ENCODE peak calls at places on chromosome 5, in four cellular contexts. C is CD8-positive, alpha-beta memory T cell; H is right atrium auricular region; L is IMR-90. G is an unnamed sample.
A peak's percentile ranks its signal among the peaks of the same experiment; 100 is the strongest.

GRCh38 chr5:168339151-168340140 is 48.0 kb downstream of the WWC1 start:
- DNase-seq in H (no peak), L (no peak), C (no peak), G (no peak)

GRCh38 chr5:147417133-147417813 is 92.6 kb downstream of the DPYSL3 start:
- DNase-seq in H (peak; percentile 84), L (peak; percentile 77), C (no peak), G (no peak)

GRCh38 chr5:16492398-16493175 is 27.0 kb upstream of the ZNF622 start:
- DNase-seq in L (peak; percentile 58), H (no peak), C (no peak), G (no peak)

GRCh38 chr5:123261752-123262151 is 161.5 kb downstream of the CEP120 start:
- DNase-seq in L (peak; percentile 52), H (no peak), C (no peak), G (no peak)

GRCh38 chr5:10668697-10669096 is 92.3 kb downstream of the DAP start:
- DNase-seq in L (peak; percentile 23), C (no peak), H (no peak), G (no peak)

GRCh38 chr5:102922111-102922510 is 167.0 kb downstream of the PAM start:
- DNase-seq in H (no peak), L (no peak), C (no peak), G (no peak)

GRCh38 chr5:72651109-72651508 is 143.9 kb upstream of the ZNF366 start:
- DNase-seq in H (no peak), C (no peak), L (no peak), G (no peak)

GRCh38 chr5:76607353-76607871 is 15.8 kb downstream of the F2RL2 start:
- DNase-seq in L (peak; percentile 52), C (no peak), H (no peak), G (no peak)

GRCh38 chr5:169974121-169974770 is 6.0 kb downstream of the INSYN2B start:
- DNase-seq in L (peak; percentile 66), H (no peak), C (no peak), G (no peak)

GRCh38 chr5:423626-424258 is 19.2 kb upstream of the EXOC3 start:
- DNase-seq in C (no peak), L (no peak), H (no peak), G (no peak)

GRCh38 chr5:110413856-110414255 is 312.6 kb downstream of the TMEM232 start:
- DNase-seq in L (no peak), H (no peak), C (no peak), G (no peak)

GRCh38 chr5:176816043-176816745 is 5.8 kb downstream of the UNC5A start:
- DNase-seq in L (no peak), H (no peak), C (no peak), G (no peak)

GRCh38 chr5:142479854-142480253 is 155.0 kb upstream of the SPRY4 start:
- DNase-seq in L (no peak), H (no peak), C (no peak), G (no peak)

GRCh38 chr5:137760294-137761019 is 6.3 kb upstream of the HNRNPA0 start:
- DNase-seq in H (no peak), L (no peak), C (no peak), G (no peak)

GRCh38 chr5:135373747-135374515 is 25.1 kb downstream of the MACROH2A1 start:
- DNase-seq in H (no peak), L (no peak), C (no peak), G (no peak)

GRCh38 chr5:95848701-95849100 is 26.2 kb upstream of the GLRX start:
- DNase-seq in L (peak; percentile 73), C (no peak), H (peak; percentile 21), G (no peak)

GRCh38 chr5:41925555-41925946 is 470 bp downstream of the FBXO4 start:
- DNase-seq in C (peak; percentile 45), L (peak; percentile 24), H (peak; percentile 67), G (no peak)

GRCh38 chr5:27906481-27906880 is 868.1 kb upstream of the CDH9 start:
- DNase-seq in L (no peak), C (no peak), H (no peak), G (no peak)

GRCh38 chr5:139282195-139282557 is 11.4 kb upstream of the MATR3 start:
- DNase-seq in L (peak; percentile 55), C (no peak), H (no peak), G (no peak)

GRCh38 chr5:55993628-55994501 is 898 bp downstream of the IL6ST start:
- DNase-seq in H (no peak), L (no peak), C (no peak), G (no peak)

GRCh38 chr5:95244479-95244878 is 40.4 kb downstream of the MCTP1 start:
- DNase-seq in H (no peak), C (no peak), L (no peak), G (no peak)

GRCh38 chr5:115147052-115147451 is 22.7 kb downstream of the TRIM36 start:
- DNase-seq in H (no peak), C (no peak), L (no peak), G (no peak)

GRCh38 chr5:63959177-63959982 is 2.9 kb downstream of the HTR1A start:
- DNase-seq in C (no peak), L (no peak), H (no peak), G (no peak)

GRCh38 chr5:15584528-15584927 is 84.5 kb downstream of the FBXL7 start:
- DNase-seq in L (no peak), C (no peak), H (no peak), G (no peak)

GRCh38 chr5:29263836-29264235 is 1929.7 kb upstream of the CDH6 start:
- DNase-seq in H (no peak), C (no peak), L (no peak), G (no peak)

GRCh38 chr5:111743993-111744392 is 13.0 kb downstream of the NREP start:
- DNase-seq in L (peak; percentile 44), H (no peak), C (no peak), G (no peak)

GRCh38 chr5:147578228-147579024 is 68.6 kb upstream of the DPYSL3 start:
- DNase-seq in H (no peak), L (peak; percentile 72), C (no peak), G (no peak)

GRCh38 chr5:139658928-139659667 is 10.9 kb downstream of the CXXC5 start:
- DNase-seq in C (no peak), L (peak; percentile 77), H (peak; percentile 86), G (no peak)

GRCh38 chr5:180658774-180659564 is 9.6 kb upstream of the FLT4 start:
- DNase-seq in L (no peak), C (peak; percentile 32), H (no peak), G (no peak)

GRCh38 chr5:173089581-173089980 is 33.4 kb downstream of the CREBRF start:
- DNase-seq in H (no peak), L (no peak), C (no peak), G (no peak)

GRCh38 chr5:139668064-139668880 is 20.1 kb downstream of the CXXC5 start:
- DNase-seq in L (no peak), C (peak; percentile 73), H (no peak), G (no peak)

GRCh38 chr5:119171686-119172085 is 100.8 kb downstream of the DMXL1 start:
- DNase-seq in C (no peak), L (no peak), H (no peak), G (no peak)

GRCh38 chr5:53323511-53323910 is 156.9 kb upstream of the FST start:
- DNase-seq in C (no peak), L (no peak), H (no peak), G (no peak)

GRCh38 chr5:36530249-36530648 is 76.2 kb upstream of the SLC1A3 start:
- DNase-seq in H (no peak), C (no peak), L (no peak), G (no peak)

GRCh38 chr5:34541067-34541466 is 115.1 kb upstream of the RAI14 start:
- DNase-seq in H (no peak), L (no peak), C (no peak), G (no peak)
- H3K9me3 ChIP-seq in H (no peaks in the 10 kb centered on the region), L (peaks cover 8% of the 10 kb centered on the region), C (no peaks in the 10 kb centered on the region), G (no peaks in the 10 kb centered on the region)

GRCh38 chr5:3594514-3595101 is 1.0 kb upstream of the IRX1 start:
- DNase-seq in C (no peak), L (no peak), H (no peak), G (no peak)

GRCh38 chr5:3593771-3594513 is 1.7 kb upstream of the IRX1 start:
- DNase-seq in C (no peak), L (no peak), H (no peak), G (no peak)

GRCh38 chr5:3596261-3596825 is 711 bp downstream of the IRX1 start:
- DNase-seq in L (no peak), C (no peak), H (no peak), G (no peak)

GRCh38 chr5:3597002-3597726 is 1.5 kb downstream of the IRX1 start:
- DNase-seq in L (no peak), H (no peak), C (no peak), G (no peak)

GRCh38 chr5:3595102-3595961 is at the start of gene IRX1:
- DNase-seq in L (no peak), C (no peak), H (no peak), G (no peak)
- H3K9me3 ChIP-seq in L (no peaks in the 10 kb centered on the region), C (no peaks in the 10 kb centered on the region), H (no peaks in the 10 kb centered on the region), G (no peaks in the 10 kb centered on the region)

DNA sequence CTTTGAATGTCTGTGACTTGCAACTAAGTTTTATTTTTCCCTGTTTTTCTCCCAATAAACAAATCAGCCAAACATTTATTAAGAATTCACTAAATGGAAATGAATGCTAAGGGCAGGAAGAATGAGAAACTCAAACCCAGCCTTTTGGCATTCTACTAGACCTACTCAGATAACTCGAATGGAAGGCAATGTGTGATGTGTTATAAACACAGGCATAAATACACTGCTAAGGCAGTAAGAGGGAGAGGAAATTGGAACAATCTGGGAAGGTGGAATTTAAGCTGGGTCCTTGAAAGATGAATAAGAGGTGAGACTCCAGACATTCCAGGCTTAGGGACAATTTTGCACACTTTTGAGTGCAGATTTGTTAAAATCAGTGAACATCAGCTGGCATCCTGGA is 34.7 kb downstream of the MARCHF3 start:
- DNase-seq in L (peak; percentile 27), H (no peak), C (no peak), G (no peak)
- H3K9me3 ChIP-seq in L (no peaks in the 10 kb centered on the region), H (no peaks in the 10 kb centered on the region), C (no peaks in the 10 kb centered on the region), G (no peaks in the 10 kb centered on the region)

GRCh38 chr5:141328231-141328630 is 2.1 kb upstream of the PCDHGA1 start:
- DNase-seq in C (no peak), H (no peak), L (no peak), G (no peak)
- H3K9me3 ChIP-seq in C (no peaks in the 10 kb centered on the region), H (peaks cover 3% of the 10 kb centered on the region), L (peaks cover 29% of the 10 kb centered on the region), G (peaks cover 14% of the 10 kb centered on the region)

DNA sequence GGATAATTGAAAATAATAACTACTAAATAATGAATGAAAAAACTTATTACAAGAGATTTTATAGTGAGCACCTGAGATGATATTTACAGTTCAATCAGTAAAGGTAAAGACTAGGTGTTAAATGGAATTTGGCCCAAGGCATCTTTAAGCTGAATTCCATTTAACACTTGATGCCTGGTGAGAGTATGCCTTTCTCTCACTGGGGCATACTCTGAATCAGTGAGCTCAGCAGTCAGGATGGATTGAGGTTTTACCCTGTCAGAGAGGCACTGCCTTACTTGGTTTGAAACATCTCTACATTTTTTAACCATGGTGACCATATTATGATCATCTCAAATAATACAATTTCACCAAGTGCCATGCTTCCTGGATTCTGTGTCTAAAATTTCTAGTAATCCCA is 1416.3 kb downstream of the MAT2B start:
- DNase-seq in L (no peak), C (no peak), H (no peak), G (no peak)
- H3K9me3 ChIP-seq in L (peaks cover 2% of the 10 kb centered on the region), C (no peaks in the 10 kb centered on the region), H (no peaks in the 10 kb centered on the region), G (no peaks in the 10 kb centered on the region)

G was measured in T-helper 17 cell.